ENCODE peak calls at places on chromosomes 3 and 15, in six cellular contexts. Q is prostate gland, E is HCT116, B is Panc1, J is stomach, I is sigmoid colon. F is an unnamed sample. For H3K36me3, the result is how much of the 10 kb centered on the place peaks cover.

GRCh38 chr3:186164696-186165095 is 55.8 kb upstream of the ETV5 start:
- DNase-seq in B (no peak), J (no peak), I (no peak), E (no peak), Q (no peak), F (peak)

GRCh38 chr3:40310690-40311089 is 1.2 kb downstream of the EIF1B start:
- DNase-seq in E (no peak), J (no peak), B (no peak), Q (no peak), I (no peak), F (no peak)

GRCh38 chr3:194443911-194444310 is 42.9 kb downstream of the ATP13A3 start:
- DNase-seq in E (no peak), J (no peak), B (no peak), I (no peak), Q (no peak), F (no peak)

GRCh38 chr3:20974389-20974788 is 776.6 kb downstream of the ZNF385D start:
- DNase-seq in J (no peak), E (no peak), Q (no peak), B (no peak), I (no peak), F (no peak)

GRCh38 chr15:67068724-67069400 is 3.5 kb downstream of the SMAD3 start:
- DNase-seq in E (no peak), J (no peak), Q (no peak), B (no peak), I (no peak), F (no peak)

GRCh38 chr3:157098823-157099185 is 61.1 kb downstream of the CCNL1 start:
- DNase-seq in J (no peak), B (no peak), E (no peak), Q (no peak), I (no peak), F (no peak)

GRCh38 chr3:42704136-42704841 is 1.7 kb upstream of the HHATL start:
- DNase-seq in I (no peak), E (no peak), J (no peak), Q (no peak), B (no peak), F (no peak)

GRCh38 chr15:89971592-89971997 is 29.5 kb upstream of the ZNF710 start:
- DNase-seq in E (peak), I (no peak), Q (peak), B (peak), J (peak), F (no peak)

GRCh38 chr3:98980915-98981596 is 79.6 kb upstream of the DCBLD2 start:
- DNase-seq in E (peak), B (no peak), J (no peak), Q (no peak), I (no peak), F (no peak)
- TF ChIP-seq POLR2AphosphoS5 in E (peak), B (no peak), J (no peak), Q (no peak), I (no peak), F (no peak)

DNA sequence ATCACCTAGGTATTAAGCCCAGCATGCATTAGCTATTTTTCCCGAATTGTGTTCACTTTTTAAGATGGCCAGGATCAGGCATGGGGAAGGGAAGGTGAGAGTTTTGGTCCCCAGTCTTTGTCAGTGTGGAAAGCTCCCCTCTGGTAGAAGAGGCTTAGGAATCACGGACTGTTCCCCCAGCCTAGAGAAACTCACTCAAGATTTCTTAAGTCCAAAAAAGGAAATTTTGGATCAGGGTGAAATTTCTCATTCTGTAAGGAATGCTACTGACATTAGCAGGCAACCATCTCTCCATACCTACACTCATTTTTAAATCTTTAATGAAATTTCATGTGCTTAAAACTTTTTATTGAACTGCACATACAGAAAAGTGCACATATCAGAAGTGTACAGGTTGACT is 70.3 kb upstream of the GALNT15 start:
- DNase-seq in Q (no peak), I (no peak), B (no peak), E (no peak), J (no peak), F (no peak)
- H3K36me3 ChIP-seq in Q (under half), I (under half), B (under half), E (under half), J (under half), F (under half)

GRCh38 chr3:113698213-113698742 is 1.8 kb upstream of the USF3 start:
- DNase-seq in I (no peak), Q (no peak), J (no peak), B (no peak), E (no peak), F (no peak)

GRCh38 chr3:113696658-113697191 is 283 bp upstream of the USF3 start:
- DNase-seq in J (peak), B (peak), E (peak), I (peak), Q (peak), F (peak)

GRCh38 chr3:113697192-113698090 is 999 bp upstream of the USF3 start:
- DNase-seq in J (no peak), B (no peak), I (peak), E (no peak), Q (peak), F (no peak)

GRCh38 chr3:113695426-113695817 is 1.0 kb downstream of the USF3 start:
- DNase-seq in J (no peak), I (no peak), Q (no peak), E (no peak), B (no peak), F (no peak)

DNA sequence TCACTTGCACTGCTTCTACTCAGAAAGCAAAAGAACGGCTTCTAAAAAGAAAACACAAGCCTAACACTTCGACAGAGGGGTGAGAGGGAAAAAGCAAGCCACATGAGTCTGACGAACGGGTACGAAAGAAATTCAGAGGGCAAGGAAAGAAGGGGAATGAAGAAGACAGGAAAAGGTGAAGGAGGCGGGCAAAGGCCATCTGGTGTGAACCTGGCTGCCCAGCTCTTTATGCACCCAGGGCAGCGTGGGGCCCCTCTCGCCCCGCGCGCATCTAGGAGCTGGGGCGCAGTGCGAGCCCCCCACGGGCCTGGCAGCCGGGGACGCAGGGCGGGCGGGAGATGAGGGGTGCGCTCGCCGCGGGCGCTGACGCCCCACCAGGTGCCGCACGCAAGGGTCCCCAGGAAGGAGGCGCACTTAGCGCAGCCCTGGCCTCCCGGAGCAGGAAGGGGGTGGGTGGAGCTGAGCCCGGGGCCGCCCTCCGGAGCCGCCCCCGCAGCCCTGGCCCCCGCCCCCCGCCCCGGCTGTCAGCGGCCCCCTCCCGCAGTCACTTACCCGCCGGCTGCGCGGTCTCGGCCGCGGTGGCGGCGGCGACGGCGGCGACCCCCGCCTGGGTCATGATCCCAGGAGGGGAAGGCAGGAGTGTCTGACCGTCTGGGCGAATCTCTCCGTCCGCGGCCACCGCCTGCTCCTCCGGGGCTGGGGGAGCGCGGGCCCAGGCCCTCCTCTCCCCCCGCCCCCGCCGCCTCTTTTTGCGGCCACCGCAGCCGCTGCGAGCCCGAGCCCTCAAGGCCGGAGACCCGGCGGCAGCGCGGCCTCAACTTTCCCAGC is at the start of gene USF3:
- DNase-seq in B (no peak), I (peak), Q (peak), E (peak), J (peak), F (peak)
- TF ChIP-seq POLR2AphosphoS5 in B (no peak), I (peak), Q (peak), E (peak), J (no peak), F (no peak)

GRCh38 chr3:53186726-53187125 is 25.7 kb downstream of the PRKCD start:
- DNase-seq in B (no peak), I (no peak), J (no peak), Q (no peak), E (no peak), F (no peak)

GRCh38 chr3:53185761-53186465 is 24.9 kb downstream of the PRKCD start:
- DNase-seq in I (no peak), E (no peak), B (no peak), Q (no peak), J (no peak), F (no peak)

GRCh38 chr3:53183514-53183913 is 22.5 kb downstream of the PRKCD start:
- DNase-seq in I (no peak), J (no peak), Q (no peak), E (no peak), B (no peak), F (no peak)

GRCh38 chr3:53182759-53183355 is 21.8 kb downstream of the PRKCD start:
- DNase-seq in Q (no peak), I (no peak), E (no peak), B (no peak), J (no peak), F (no peak)

DNA sequence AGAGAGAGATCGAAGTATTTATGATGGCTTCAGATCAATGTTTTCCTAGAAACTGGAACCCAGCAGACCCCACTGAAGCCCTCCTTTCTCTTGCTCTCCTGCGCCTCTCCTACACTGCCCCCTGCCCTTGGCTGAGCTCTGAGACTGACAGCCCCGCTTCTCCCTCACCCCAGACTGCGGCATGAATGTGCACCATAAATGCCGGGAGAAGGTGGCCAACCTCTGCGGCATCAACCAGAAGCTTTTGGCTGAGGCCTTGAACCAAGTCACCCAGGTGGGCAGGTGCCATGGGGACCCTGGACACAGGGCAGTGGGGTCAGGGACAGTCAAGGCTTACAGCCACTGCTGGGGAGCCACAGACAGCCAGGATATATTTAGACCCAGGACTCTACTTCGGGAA is 23.7 kb downstream of the PRKCD start:
- DNase-seq in B (no peak), Q (no peak), E (no peak), J (no peak), I (no peak), F (peak)
- H3K36me3 ChIP-seq in B (under half), Q (under half), E (under half), J (half or more), I (half or more), F (half or more)

DNA sequence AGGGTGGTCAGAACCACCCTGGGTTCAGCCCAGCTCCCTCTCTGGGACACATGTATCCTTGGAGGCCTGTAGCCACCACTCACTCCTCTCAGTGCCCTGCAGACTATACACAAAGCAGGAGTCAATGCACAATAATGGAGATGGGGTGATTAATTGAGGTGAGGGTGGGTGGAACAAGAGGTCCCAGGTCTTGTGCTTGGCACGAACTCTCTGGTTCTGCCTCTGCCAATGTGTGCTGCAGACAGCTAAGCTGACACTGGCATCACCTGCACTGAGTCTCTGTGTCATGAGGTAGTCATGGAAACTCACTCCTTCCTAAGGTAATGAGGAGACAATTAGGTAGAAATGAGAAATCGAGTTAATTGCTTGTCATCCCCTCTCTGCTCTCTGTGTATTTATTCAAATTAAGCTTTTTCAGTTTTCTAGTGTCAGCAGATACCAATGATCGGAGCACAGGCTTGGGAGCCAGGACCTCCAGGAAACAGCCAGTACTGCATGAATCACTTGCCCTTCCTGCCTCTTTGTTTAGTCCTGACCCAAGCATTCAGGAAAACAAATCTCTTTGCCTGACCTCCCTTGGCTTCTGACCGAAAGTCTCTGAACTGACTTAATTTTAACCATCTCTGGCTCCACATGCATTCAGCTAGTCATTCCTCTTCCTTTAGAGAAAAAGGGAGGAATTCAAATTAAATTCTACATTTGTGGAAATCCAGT is 56.7 kb downstream of the DRD3 start:
- DNase-seq in Q (no peak), B (no peak), I (no peak), J (no peak), E (no peak), F (no peak)
- TF ChIP-seq POLR2AphosphoS5 in Q (no peak), B (no peak), I (no peak), J (no peak), E (no peak), F (no peak)

DNA sequence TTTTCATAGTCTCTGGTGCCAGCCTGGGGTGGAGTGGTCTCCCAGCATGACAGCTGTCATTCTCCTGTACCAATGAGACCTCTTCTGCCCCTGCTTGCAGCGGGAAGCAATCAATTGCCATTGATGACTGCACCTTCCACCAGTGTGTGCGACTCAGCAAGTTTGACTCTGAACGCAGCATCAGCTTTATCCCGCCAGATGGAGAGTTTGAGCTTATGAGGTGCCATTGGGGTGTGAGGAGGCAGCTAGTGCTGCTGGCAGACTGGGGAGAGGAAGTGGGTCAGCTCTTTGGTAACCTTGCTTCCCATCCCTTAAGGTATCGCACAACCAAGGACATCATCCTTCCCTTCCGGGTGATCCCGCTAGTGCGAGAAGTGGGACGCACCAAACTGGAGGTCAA is 4.4 kb upstream of the ABCF3 start:
- DNase-seq in Q (no peak), J (no peak), E (no peak), B (no peak), I (no peak), F (no peak)
- H3K36me3 ChIP-seq in Q (under half), J (half or more), E (half or more), B (under half), I (half or more), F (half or more)

GRCh38 chr3:184801241-184801640 is 10.7 kb upstream of the VPS8 start:
- DNase-seq in I (no peak), B (no peak), E (no peak), J (no peak), Q (no peak), F (no peak)
- TF ChIP-seq POLR2AphosphoS5 in I (no peak), B (no peak), E (no peak), J (no peak), Q (no peak), F (no peak)